ENCODE peak calls at places on chromosomes 6 and 20, in five cellular contexts. J, I, P, T and E are unnamed samples.

GRCh38 chr20:21048841-21049273 is 57.3 kb downstream of the LINC00237 start:
- DNase-seq in P (peak; percentile 25), T (no peak), I (peak; percentile 4), J (peak; percentile 17), E (no peak)

GRCh38 chr20:51164732-51165530 is 142.0 kb upstream of the KCNG1 start:
- DNase-seq in T (no peak), P (no peak), I (no peak), J (no peak), E (no peak)

GRCh38 chr6:27178860-27179259 is 68.6 kb upstream of the PRSS16 start:
- DNase-seq in T (no peak), J (no peak), I (no peak), P (no peak), E (no peak)

GRCh38 chr6:155187994-155188706 is 75.7 kb upstream of the CLDN20 start:
- DNase-seq in T (no peak), J (no peak), I (no peak), P (no peak), E (no peak)

GRCh38 chr6:126718600-126719327 is 378.8 kb downstream of the CENPW start:
- DNase-seq in T (no peak), P (no peak), I (no peak), J (no peak), E (no peak)

GRCh38 chr6:4243237-4243636 is 107.9 kb upstream of the ECI2 start:
- DNase-seq in P (no peak), I (no peak), T (no peak), J (no peak), E (no peak)

GRCh38 chr20:17504898-17505663 is 26.1 kb downstream of the BFSP1 start:
- DNase-seq in J (peak; percentile 1), P (peak; percentile 10), T (peak; percentile 21), I (peak; percentile 71), E (peak; percentile 64)

GRCh38 chr20:8633366-8633765 is 435.5 kb upstream of the PLCB4 start:
- DNase-seq in T (no peak), J (no peak), I (no peak), P (no peak), E (no peak)

GRCh38 chr6:100188754-100189153 is 194.7 kb upstream of the MCHR2 start:
- DNase-seq in T (no peak), J (no peak), I (no peak), P (no peak), E (no peak)

GRCh38 chr20:14470977-14471642 is 133.7 kb upstream of the FLRT3 start:
- DNase-seq in T (no peak), P (no peak), I (no peak), J (no peak), E (no peak)

GRCh38 chr6:13470240-13471140 is 16.9 kb downstream of the GFOD1 start:
- DNase-seq in I (no peak), J (no peak), T (no peak), P (no peak), E (no peak)

GRCh38 chr6:1781152-1781848 is 171.6 kb downstream of the FOXC1 start:
- DNase-seq in I (no peak), P (no peak), T (no peak), J (no peak), E (no peak)

GRCh38 chr20:8930691-8931090 is 138.2 kb upstream of the PLCB4 start:
- DNase-seq in T (no peak), P (no peak), I (no peak), J (no peak), E (no peak)

GRCh38 chr6:159090530-159091306 is 45.9 kb upstream of the TAGAP start:
- DNase-seq in P (no peak), T (peak; percentile 38), J (no peak), I (no peak), E (peak; percentile 53)

GRCh38 chr6:26033132-26033941 is 53.9 kb upstream of the HFE start:
- DNase-seq in I (peak; percentile 73), T (peak; percentile 63), J (peak; percentile 64), P (peak; percentile 55), E (peak; percentile 93)

GRCh38 chr6:109768485-109768884 is 77.4 kb downstream of the FIG4 start:
- DNase-seq in I (no peak), J (no peak), P (no peak), T (no peak), E (no peak)

GRCh38 chr6:142851601-142852000 is 93.4 kb downstream of the HIVEP2 start:
- DNase-seq in P (no peak), T (no peak), I (no peak), J (no peak), E (no peak)

GRCh38 chr6:35719830-35720733 is 16.8 kb upstream of the ARMC12 start:
- DNase-seq in T (no peak), I (no peak), P (no peak), J (no peak), E (no peak)

GRCh38 chr6:167949121-167949684 is 48.3 kb upstream of the KIF25 start:
- DNase-seq in I (no peak), T (no peak), J (no peak), P (no peak), E (no peak)

GRCh38 chr6:130945401-130945919 is 117.6 kb downstream of the EPB41L2 start:
- DNase-seq in J (no peak), I (no peak), P (no peak), T (no peak), E (no peak)

GRCh38 chr6:16729183-16729696 is 32.0 kb downstream of the ATXN1 start:
- DNase-seq in T (no peak), P (no peak), I (no peak), J (no peak), E (no peak)

GRCh38 chr6:35775031-35775430 is 1.4 kb upstream of the CLPSL2 start:
- DNase-seq in T (no peak), I (no peak), J (no peak), P (no peak), E (no peak)

GRCh38 chr6:20540683-20541082 is 6.4 kb downstream of the CDKAL1 start:
- DNase-seq in J (no peak), P (no peak), T (no peak), I (no peak), E (no peak)

GRCh38 chr20:62628691-62629090 is 13.6 kb upstream of the SLCO4A1 start:
- DNase-seq in T (no peak), J (no peak), P (no peak), I (no peak), E (no peak)